ENCODE peak calls at places on chromosomes 2 and 18, in ten cellular contexts. One of them, this sample, is unnamed.

GRCh38 chr2:106282816-106283215 is 88.7 kb upstream of the UXS1 start:
- DNase-seq in cardiac fibroblast: no peak
- DNase-seq in IMR-90: no peak
- DNase-seq in stomach: no peak
- DNase-seq in kidney epithelial cell: no peak
- DNase-seq in HFF-Myc: no peak
- DNase-seq in GM12878: no peak
- DNase-seq in AG10803: no peak
- DNase-seq in OCI-LY7: no peak
- DNase-seq in upper lobe of right lung: no peak
- DNase-seq in this sample: no peak

GRCh38 chr2:208031608-208032019 is 6.3 kb upstream of the PLEKHM3 start:
- DNase-seq in upper lobe of right lung: peak
- DNase-seq in GM12878: no peak
- DNase-seq in IMR-90: peak
- DNase-seq in AG10803: peak
- DNase-seq in kidney epithelial cell: no peak
- DNase-seq in cardiac fibroblast: peak
- DNase-seq in OCI-LY7: no peak
- DNase-seq in stomach: no peak
- DNase-seq in HFF-Myc: no peak
- DNase-seq in this sample: peak

GRCh38 chr2:71856709-71857525 is 290.7 kb downstream of the CYP26B1 start:
- DNase-seq in OCI-LY7: no peak
- DNase-seq in IMR-90: no peak
- DNase-seq in AG10803: no peak
- DNase-seq in HFF-Myc: no peak
- DNase-seq in cardiac fibroblast: peak
- DNase-seq in stomach: no peak
- DNase-seq in upper lobe of right lung: no peak
- DNase-seq in GM12878: no peak
- DNase-seq in kidney epithelial cell: no peak
- DNase-seq in this sample: no peak

GRCh38 chr2:120842456-120843439 is 107.1 kb downstream of the GLI2 start:
- DNase-seq in kidney epithelial cell: no peak
- DNase-seq in cardiac fibroblast: no peak
- DNase-seq in IMR-90: peak
- DNase-seq in upper lobe of right lung: no peak
- DNase-seq in GM12878: no peak
- DNase-seq in HFF-Myc: no peak
- DNase-seq in AG10803: peak
- DNase-seq in stomach: no peak
- DNase-seq in OCI-LY7: no peak
- DNase-seq in this sample: peak

GRCh38 chr2:223591596-223591995 is 10.6 kb downstream of the SCG2 start:
- DNase-seq in IMR-90: peak
- DNase-seq in upper lobe of right lung: no peak
- DNase-seq in GM12878: no peak
- DNase-seq in HFF-Myc: peak
- DNase-seq in cardiac fibroblast: no peak
- DNase-seq in stomach: no peak
- DNase-seq in OCI-LY7: no peak
- DNase-seq in AG10803: no peak
- DNase-seq in kidney epithelial cell: no peak
- DNase-seq in this sample: no peak

GRCh38 chr2:116877944-116878343 is 936.5 kb upstream of the DDX18 start:
- DNase-seq in IMR-90: no peak
- DNase-seq in GM12878: no peak
- DNase-seq in AG10803: no peak
- DNase-seq in OCI-LY7: no peak
- DNase-seq in stomach: no peak
- DNase-seq in HFF-Myc: no peak
- DNase-seq in upper lobe of right lung: no peak
- DNase-seq in cardiac fibroblast: no peak
- DNase-seq in kidney epithelial cell: no peak
- DNase-seq in this sample: no peak

GRCh38 chr2:232584238-232584637 is 33.7 kb downstream of the EIF4E2 start:
- DNase-seq in IMR-90: no peak
- DNase-seq in stomach: no peak
- DNase-seq in AG10803: no peak
- DNase-seq in HFF-Myc: no peak
- DNase-seq in kidney epithelial cell: no peak
- DNase-seq in cardiac fibroblast: no peak
- DNase-seq in GM12878: no peak
- DNase-seq in OCI-LY7: no peak
- DNase-seq in upper lobe of right lung: no peak
- DNase-seq in this sample: no peak

GRCh38 chr2:35871672-35872071 is 483.9 kb upstream of the CRIM1 start:
- DNase-seq in kidney epithelial cell: no peak
- DNase-seq in cardiac fibroblast: no peak
- DNase-seq in AG10803: peak
- DNase-seq in GM12878: no peak
- DNase-seq in upper lobe of right lung: no peak
- DNase-seq in OCI-LY7: no peak
- DNase-seq in stomach: no peak
- DNase-seq in HFF-Myc: no peak
- DNase-seq in IMR-90: no peak
- DNase-seq in this sample: no peak

GRCh38 chr18:12308386-12309100 is 502 bp downstream of the TUBB6 start:
- DNase-seq in HFF-Myc: no peak
- DNase-seq in OCI-LY7: no peak
- DNase-seq in GM12878: no peak
- DNase-seq in kidney epithelial cell: no peak
- DNase-seq in IMR-90: peak
- DNase-seq in stomach: peak
- DNase-seq in AG10803: peak
- DNase-seq in upper lobe of right lung: peak
- DNase-seq in cardiac fibroblast: peak
- DNase-seq in this sample: peak

GRCh38 chr2:174326880-174327558 is 7.7 kb upstream of the SP9 start:
- DNase-seq in GM12878: no peak
- DNase-seq in cardiac fibroblast: no peak
- DNase-seq in upper lobe of right lung: no peak
- DNase-seq in AG10803: no peak
- DNase-seq in HFF-Myc: no peak
- DNase-seq in OCI-LY7: no peak
- DNase-seq in stomach: no peak
- DNase-seq in IMR-90: no peak
- DNase-seq in kidney epithelial cell: no peak
- DNase-seq in this sample: no peak

GRCh38 chr18:61435064-61435652 is 101.9 kb downstream of the CDH20 start:
- DNase-seq in upper lobe of right lung: no peak
- DNase-seq in kidney epithelial cell: no peak
- DNase-seq in cardiac fibroblast: peak
- DNase-seq in GM12878: no peak
- DNase-seq in HFF-Myc: no peak
- DNase-seq in IMR-90: peak
- DNase-seq in AG10803: peak
- DNase-seq in OCI-LY7: peak
- DNase-seq in stomach: no peak
- DNase-seq in this sample: peak

GRCh38 chr18:36629836-36630235 is 199.0 kb downstream of the TPGS2 start:
- DNase-seq in OCI-LY7: no peak
- DNase-seq in kidney epithelial cell: no peak
- DNase-seq in HFF-Myc: no peak
- DNase-seq in AG10803: no peak
- DNase-seq in upper lobe of right lung: no peak
- DNase-seq in cardiac fibroblast: no peak
- DNase-seq in GM12878: no peak
- DNase-seq in IMR-90: no peak
- DNase-seq in stomach: no peak
- DNase-seq in this sample: no peak

GRCh38 chr18:27778441-27778840 is 398.5 kb downstream of the CDH2 start:
- DNase-seq in GM12878: no peak
- DNase-seq in upper lobe of right lung: no peak
- DNase-seq in kidney epithelial cell: no peak
- DNase-seq in cardiac fibroblast: peak
- DNase-seq in AG10803: peak
- DNase-seq in stomach: no peak
- DNase-seq in HFF-Myc: no peak
- DNase-seq in IMR-90: peak
- DNase-seq in OCI-LY7: no peak
- DNase-seq in this sample: peak

GRCh38 chr18:13378150-13378549 is 159.6 kb downstream of the LDLRAD4 start:
- DNase-seq in AG10803: no peak
- DNase-seq in OCI-LY7: no peak
- DNase-seq in IMR-90: no peak
- DNase-seq in GM12878: no peak
- DNase-seq in upper lobe of right lung: no peak
- DNase-seq in cardiac fibroblast: no peak
- DNase-seq in HFF-Myc: no peak
- DNase-seq in stomach: no peak
- DNase-seq in kidney epithelial cell: no peak
- DNase-seq in this sample: no peak

GRCh38 chr2:199922856-199923255 is 11.8 kb downstream of the C2orf69 start:
- DNase-seq in OCI-LY7: peak
- DNase-seq in stomach: no peak
- DNase-seq in GM12878: no peak
- DNase-seq in kidney epithelial cell: no peak
- DNase-seq in AG10803: no peak
- DNase-seq in HFF-Myc: no peak
- DNase-seq in IMR-90: no peak
- DNase-seq in upper lobe of right lung: no peak
- DNase-seq in cardiac fibroblast: peak
- DNase-seq in this sample: peak

GRCh38 chr2:25341031-25341727 is 546 bp downstream of the DNMT3A start:
- DNase-seq in cardiac fibroblast: no peak
- DNase-seq in HFF-Myc: no peak
- DNase-seq in OCI-LY7: peak
- DNase-seq in IMR-90: no peak
- DNase-seq in GM12878: no peak
- DNase-seq in AG10803: no peak
- DNase-seq in upper lobe of right lung: no peak
- DNase-seq in stomach: peak
- DNase-seq in kidney epithelial cell: no peak
- DNase-seq in this sample: no peak

GRCh38 chr2:25343187-25343825 is 1.6 kb upstream of the DNMT3A start:
- DNase-seq in stomach: no peak
- DNase-seq in IMR-90: no peak
- DNase-seq in cardiac fibroblast: no peak
- DNase-seq in HFF-Myc: no peak
- DNase-seq in kidney epithelial cell: no peak
- DNase-seq in GM12878: no peak
- DNase-seq in OCI-LY7: no peak
- DNase-seq in AG10803: no peak
- DNase-seq in upper lobe of right lung: no peak
- DNase-seq in this sample: no peak

GRCh38 chr2:25341753-25342371 is at the start of gene DNMT3A:
- DNase-seq in stomach: peak
- DNase-seq in IMR-90: peak
- DNase-seq in OCI-LY7: peak
- DNase-seq in AG10803: peak
- DNase-seq in GM12878: no peak
- DNase-seq in HFF-Myc: no peak
- DNase-seq in cardiac fibroblast: peak
- DNase-seq in upper lobe of right lung: peak
- DNase-seq in kidney epithelial cell: no peak
- DNase-seq in this sample: peak

GRCh38 chr2:25340340-25340886 is 1.3 kb downstream of the DNMT3A start:
- DNase-seq in HFF-Myc: no peak
- DNase-seq in GM12878: no peak
- DNase-seq in stomach: no peak
- DNase-seq in IMR-90: no peak
- DNase-seq in AG10803: no peak
- DNase-seq in kidney epithelial cell: no peak
- DNase-seq in upper lobe of right lung: no peak
- DNase-seq in cardiac fibroblast: no peak
- DNase-seq in OCI-LY7: no peak
- DNase-seq in this sample: no peak

GRCh38 chr2:25342372-25343186 is 854 bp upstream of the DNMT3A start:
- DNase-seq in GM12878: no peak
- DNase-seq in cardiac fibroblast: peak
- DNase-seq in upper lobe of right lung: peak
- DNase-seq in kidney epithelial cell: no peak
- DNase-seq in OCI-LY7: peak
- DNase-seq in AG10803: peak
- DNase-seq in stomach: peak
- DNase-seq in HFF-Myc: no peak
- DNase-seq in IMR-90: peak
- DNase-seq in this sample: peak
- TF ChIP-seq CTCF in GM12878: peak
- TF ChIP-seq CTCF in cardiac fibroblast: peak
- TF ChIP-seq CTCF in upper lobe of right lung: peak
- TF ChIP-seq CTCF in kidney epithelial cell: peak
- TF ChIP-seq CTCF in OCI-LY7: peak
- TF ChIP-seq CTCF in AG10803: peak
- TF ChIP-seq CTCF in stomach: peak
- TF ChIP-seq CTCF in HFF-Myc: peak
- TF ChIP-seq CTCF in IMR-90: peak
- TF ChIP-seq CTCF in this sample: peak

DNA sequence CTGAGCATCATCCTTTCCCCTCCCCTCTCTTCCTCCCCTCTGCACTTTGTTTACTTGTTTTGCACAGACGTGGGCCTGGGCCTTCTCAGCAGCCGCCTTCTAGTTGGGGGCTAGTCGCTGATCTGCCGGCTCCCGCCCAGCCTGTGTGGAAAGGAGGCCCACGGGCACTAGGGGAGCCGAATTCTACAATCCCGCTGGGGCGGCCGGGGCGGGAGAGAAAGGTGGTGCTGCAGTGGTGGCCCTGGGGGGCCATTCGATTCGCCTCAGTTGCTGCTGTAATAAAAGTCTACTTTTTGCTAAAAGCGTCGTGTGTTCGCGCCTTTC is 261 bp upstream of the KRTCAP3 start:
- DNase-seq in IMR-90: no peak
- DNase-seq in upper lobe of right lung: no peak
- DNase-seq in OCI-LY7: no peak
- DNase-seq in cardiac fibroblast: no peak
- DNase-seq in AG10803: no peak
- DNase-seq in stomach: no peak
- DNase-seq in GM12878: no peak
- DNase-seq in kidney epithelial cell: no peak
- DNase-seq in HFF-Myc: no peak
- DNase-seq in this sample: no peak
- H3K4me3 ChIP-seq in IMR-90: no peak
- H3K4me3 ChIP-seq in upper lobe of right lung: peak
- H3K4me3 ChIP-seq in OCI-LY7: no peak
- H3K4me3 ChIP-seq in cardiac fibroblast: no peak
- H3K4me3 ChIP-seq in AG10803: no peak
- H3K4me3 ChIP-seq in stomach: peak
- H3K4me3 ChIP-seq in GM12878: no peak
- H3K4me3 ChIP-seq in kidney epithelial cell: no peak
- H3K4me3 ChIP-seq in HFF-Myc: no peak
- H3K4me3 ChIP-seq in this sample: no peak

GRCh38 chr2:27071277-27071989 is at the start of gene OST4:
- DNase-seq in cardiac fibroblast: peak
- DNase-seq in IMR-90: peak
- DNase-seq in HFF-Myc: peak
- DNase-seq in kidney epithelial cell: peak
- DNase-seq in upper lobe of right lung: peak
- DNase-seq in AG10803: peak
- DNase-seq in stomach: peak
- DNase-seq in OCI-LY7: peak
- DNase-seq in GM12878: no peak
- DNase-seq in this sample: peak
- TF ChIP-seq CTCF in cardiac fibroblast: no peak
- TF ChIP-seq CTCF in IMR-90: no peak
- TF ChIP-seq CTCF in HFF-Myc: no peak
- TF ChIP-seq CTCF in kidney epithelial cell: peak
- TF ChIP-seq CTCF in upper lobe of right lung: no peak
- TF ChIP-seq CTCF in AG10803: no peak
- TF ChIP-seq CTCF in stomach: no peak
- TF ChIP-seq CTCF in OCI-LY7: peak
- TF ChIP-seq CTCF in GM12878: no peak
- TF ChIP-seq CTCF in this sample: no peak

GRCh38 chr18:45870419-45870818 is 44.9 kb downstream of the SIGLEC15 start:
- DNase-seq in AG10803: no peak
- DNase-seq in upper lobe of right lung: no peak
- DNase-seq in stomach: no peak
- DNase-seq in IMR-90: no peak
- DNase-seq in GM12878: no peak
- DNase-seq in cardiac fibroblast: no peak
- DNase-seq in HFF-Myc: no peak
- DNase-seq in OCI-LY7: no peak
- DNase-seq in kidney epithelial cell: no peak
- DNase-seq in this sample: no peak
- H3K4me3 ChIP-seq in AG10803: no peak
- H3K4me3 ChIP-seq in upper lobe of right lung: no peak
- H3K4me3 ChIP-seq in stomach: no peak
- H3K4me3 ChIP-seq in IMR-90: no peak
- H3K4me3 ChIP-seq in GM12878: no peak
- H3K4me3 ChIP-seq in cardiac fibroblast: no peak
- H3K4me3 ChIP-seq in HFF-Myc: no peak
- H3K4me3 ChIP-seq in OCI-LY7: no peak
- H3K4me3 ChIP-seq in kidney epithelial cell: no peak
- H3K4me3 ChIP-seq in this sample: no peak